ENCODE peak calls at places on chromosomes 3 and 15, in four cellular contexts. One of them, this sample, is unnamed.

GRCh38 chr15:59838900-59839299 is 149.8 kb upstream of the BNIP2 start:
- DNase-seq in MM.1S: no peak
- DNase-seq in cardiac muscle cell: no peak
- DNase-seq in mucosa of descending colon: no peak
- DNase-seq in this sample: no peak

GRCh38 chr3:142053244-142053643 is 96.1 kb downstream of the TFDP2 start:
- DNase-seq in mucosa of descending colon: no peak
- DNase-seq in cardiac muscle cell: no peak
- DNase-seq in MM.1S: no peak
- DNase-seq in this sample: no peak

GRCh38 chr15:32889189-32889588 is 171.4 kb downstream of the GREM1 start:
- DNase-seq in mucosa of descending colon: no peak
- DNase-seq in MM.1S: no peak
- DNase-seq in cardiac muscle cell: no peak
- DNase-seq in this sample: no peak

GRCh38 chr15:31379042-31379441 is 52.4 kb downstream of the KLF13 start:
- DNase-seq in MM.1S: no peak
- DNase-seq in mucosa of descending colon: no peak
- DNase-seq in cardiac muscle cell: no peak
- DNase-seq in this sample: no peak

GRCh38 chr3:43423142-43423541 is 136.8 kb downstream of the SNRK start:
- DNase-seq in cardiac muscle cell: no peak
- DNase-seq in mucosa of descending colon: no peak
- DNase-seq in MM.1S: no peak
- DNase-seq in this sample: peak; percentile 26

GRCh38 chr3:141949972-141950371 is 73.5 kb downstream of the ATP1B3 start:
- DNase-seq in cardiac muscle cell: no peak
- DNase-seq in MM.1S: no peak
- DNase-seq in mucosa of descending colon: no peak
- DNase-seq in this sample: no peak

GRCh38 chr15:31216210-31216911 is 110.3 kb upstream of the KLF13 start:
- DNase-seq in cardiac muscle cell: peak; percentile 47
- DNase-seq in mucosa of descending colon: peak; percentile 97
- DNase-seq in MM.1S: peak; percentile 74
- DNase-seq in this sample: peak; percentile 70

GRCh38 chr15:64845183-64845611 is 3.5 kb downstream of the PLEKHO2 start:
- DNase-seq in MM.1S: no peak
- DNase-seq in mucosa of descending colon: peak; percentile 45
- DNase-seq in cardiac muscle cell: no peak
- DNase-seq in this sample: peak; percentile 53

GRCh38 chr3:76038949-76039348 is 253.6 kb upstream of the ZNF717 start:
- DNase-seq in mucosa of descending colon: no peak
- DNase-seq in cardiac muscle cell: no peak
- DNase-seq in MM.1S: no peak
- DNase-seq in this sample: no peak

GRCh38 chr15:94745371-94745770 is 514.0 kb downstream of the MCTP2 start:
- DNase-seq in mucosa of descending colon: no peak
- DNase-seq in MM.1S: no peak
- DNase-seq in cardiac muscle cell: peak; percentile 41
- DNase-seq in this sample: no peak

GRCh38 chr15:35774653-35775052 is 228.7 kb upstream of the DPH6 start:
- DNase-seq in MM.1S: no peak
- DNase-seq in mucosa of descending colon: no peak
- DNase-seq in cardiac muscle cell: no peak
- DNase-seq in this sample: no peak

GRCh38 chr15:70907784-70908471 is 15.3 kb downstream of the LRRC49 start:
- DNase-seq in cardiac muscle cell: no peak
- DNase-seq in mucosa of descending colon: no peak
- DNase-seq in MM.1S: no peak
- DNase-seq in this sample: no peak
- TF ChIP-seq CTCF in cardiac muscle cell: no peak
- TF ChIP-seq CTCF in mucosa of descending colon: no peak
- TF ChIP-seq CTCF in MM.1S: peak; percentile 32
- TF ChIP-seq CTCF in this sample: peak; percentile 21

GRCh38 chr3:9420850-9421549 is 23.6 kb downstream of the SETD5 start:
- DNase-seq in cardiac muscle cell: no peak
- DNase-seq in MM.1S: no peak
- DNase-seq in mucosa of descending colon: no peak
- DNase-seq in this sample: peak; percentile 41

GRCh38 chr3:9428411-9428810 is 31.0 kb downstream of the SETD5 start:
- DNase-seq in cardiac muscle cell: no peak
- DNase-seq in mucosa of descending colon: no peak
- DNase-seq in MM.1S: no peak
- DNase-seq in this sample: no peak

GRCh38 chr3:9422712-9423424 is 25.5 kb downstream of the SETD5 start:
- DNase-seq in cardiac muscle cell: peak; percentile 77
- DNase-seq in mucosa of descending colon: peak; percentile 33
- DNase-seq in MM.1S: no peak
- DNase-seq in this sample: peak; percentile 99
- H3K4me3 ChIP-seq in cardiac muscle cell: no peak overlapping the region
- H3K4me3 ChIP-seq in mucosa of descending colon: no peak overlapping the region
- H3K4me3 ChIP-seq in MM.1S: no peak overlapping the region
- H3K4me3 ChIP-seq in this sample: no peak overlapping the region

DNA sequence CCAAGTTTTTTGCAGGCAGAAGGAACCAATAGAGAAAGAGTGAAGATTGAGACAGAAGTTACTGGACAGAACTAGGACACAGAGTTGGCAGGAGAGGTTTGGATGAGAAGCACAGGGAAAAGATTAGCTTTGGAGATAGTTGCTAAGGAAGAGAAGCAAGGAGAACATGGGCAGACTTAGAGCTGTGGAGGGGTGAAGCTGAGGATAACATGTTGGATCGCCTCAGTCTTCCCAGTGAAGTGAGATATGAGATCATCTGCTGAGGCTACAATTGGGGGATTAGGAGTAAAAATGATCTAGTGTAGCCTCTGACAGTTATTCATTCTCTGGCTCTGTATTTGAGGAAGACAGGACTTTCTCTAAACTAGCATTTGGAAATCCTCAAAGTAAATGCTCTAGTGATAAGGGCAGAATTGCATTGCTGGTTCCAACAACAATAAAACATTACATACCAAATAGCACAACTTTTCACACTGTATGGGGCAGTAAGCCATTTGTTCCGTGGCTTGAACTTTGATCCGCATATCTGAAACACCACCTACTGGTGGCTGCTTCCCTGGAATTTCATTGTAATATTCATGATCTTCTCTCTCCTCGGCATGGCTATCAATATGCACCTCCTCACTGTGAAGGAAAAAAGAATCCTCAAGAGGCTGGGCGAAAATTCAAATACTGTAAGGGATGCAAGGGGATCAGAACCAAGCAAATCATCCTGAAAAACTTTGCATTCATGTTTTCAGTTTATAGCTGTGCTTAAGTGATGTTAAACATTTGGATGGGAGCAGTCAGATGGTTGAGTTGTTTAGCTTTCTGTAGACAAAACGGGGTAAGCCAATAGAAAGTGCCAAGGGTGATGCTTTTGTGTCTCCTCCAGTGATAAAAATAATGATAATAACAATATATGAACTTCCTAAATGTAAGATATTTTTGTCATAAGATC is 22.2 kb upstream of the EID1 start:
- DNase-seq in MM.1S: no peak
- DNase-seq in mucosa of descending colon: no peak
- DNase-seq in cardiac muscle cell: peak; percentile 51
- DNase-seq in this sample: peak; percentile 72
- TF ChIP-seq CTCF in MM.1S: no peak
- TF ChIP-seq CTCF in mucosa of descending colon: peak; percentile 23
- TF ChIP-seq CTCF in cardiac muscle cell: peak; percentile 57
- TF ChIP-seq CTCF in this sample: peak; percentile 61

GRCh38 chr15:81289910-81290309 is 34.0 kb downstream of the STARD5 start:
- DNase-seq in MM.1S: no peak
- DNase-seq in mucosa of descending colon: no peak
- DNase-seq in cardiac muscle cell: no peak
- DNase-seq in this sample: no peak

GRCh38 chr15:81292516-81293001 is 31.4 kb downstream of the STARD5 start:
- DNase-seq in MM.1S: no peak
- DNase-seq in mucosa of descending colon: no peak
- DNase-seq in cardiac muscle cell: no peak
- DNase-seq in this sample: no peak

GRCh38 chr15:81294501-81294850 is 29.5 kb downstream of the STARD5 start:
- DNase-seq in MM.1S: no peak
- DNase-seq in cardiac muscle cell: no peak
- DNase-seq in mucosa of descending colon: no peak
- DNase-seq in this sample: no peak

GRCh38 chr15:81293728-81294500 is 30.0 kb downstream of the STARD5 start:
- DNase-seq in MM.1S: peak; percentile 84
- DNase-seq in cardiac muscle cell: no peak
- DNase-seq in mucosa of descending colon: peak; percentile 46
- DNase-seq in this sample: no peak

GRCh38 chr15:81291916-81292424 is 32.0 kb downstream of the STARD5 start:
- DNase-seq in MM.1S: no peak
- DNase-seq in mucosa of descending colon: no peak
- DNase-seq in cardiac muscle cell: no peak
- DNase-seq in this sample: no peak
- H3K4me3 ChIP-seq in MM.1S: no peak overlapping the region
- H3K4me3 ChIP-seq in mucosa of descending colon: no peak overlapping the region
- H3K4me3 ChIP-seq in cardiac muscle cell: no peak overlapping the region
- H3K4me3 ChIP-seq in this sample: no peak overlapping the region

GRCh38 chr3:39970982-39971381 is 161.6 kb downstream of the MYRIP start:
- DNase-seq in MM.1S: no peak
- DNase-seq in mucosa of descending colon: no peak
- DNase-seq in cardiac muscle cell: no peak
- DNase-seq in this sample: no peak

GRCh38 chr3:39972508-39972907 is 163.1 kb downstream of the MYRIP start:
- DNase-seq in cardiac muscle cell: no peak
- DNase-seq in MM.1S: no peak
- DNase-seq in mucosa of descending colon: no peak
- DNase-seq in this sample: no peak

GRCh38 chr3:39965997-39966396 is 156.6 kb downstream of the MYRIP start:
- DNase-seq in MM.1S: no peak
- DNase-seq in mucosa of descending colon: no peak
- DNase-seq in cardiac muscle cell: no peak
- DNase-seq in this sample: no peak

GRCh38 chr3:39977058-39977794 is 167.8 kb downstream of the MYRIP start:
- DNase-seq in mucosa of descending colon: no peak
- DNase-seq in MM.1S: no peak
- DNase-seq in cardiac muscle cell: no peak
- DNase-seq in this sample: no peak

GRCh38 chr3:39971450-39972081 is 162.2 kb downstream of the MYRIP start:
- DNase-seq in cardiac muscle cell: no peak
- DNase-seq in MM.1S: no peak
- DNase-seq in mucosa of descending colon: no peak
- DNase-seq in this sample: no peak
- TF ChIP-seq CTCF in cardiac muscle cell: no peak
- TF ChIP-seq CTCF in MM.1S: no peak
- TF ChIP-seq CTCF in mucosa of descending colon: no peak
- TF ChIP-seq CTCF in this sample: no peak

GRCh38 chr15:79089890-79090486 is 592 bp downstream of the RASGRF1 start:
- DNase-seq in cardiac muscle cell: no peak
- DNase-seq in MM.1S: no peak
- DNase-seq in mucosa of descending colon: no peak
- DNase-seq in this sample: no peak
- H3K4me3 ChIP-seq in cardiac muscle cell: peak overlapping the region; percentile 20
- H3K4me3 ChIP-seq in MM.1S: no peak overlapping the region
- H3K4me3 ChIP-seq in mucosa of descending colon: no peak overlapping the region
- H3K4me3 ChIP-seq in this sample: no peak overlapping the region

DNA sequence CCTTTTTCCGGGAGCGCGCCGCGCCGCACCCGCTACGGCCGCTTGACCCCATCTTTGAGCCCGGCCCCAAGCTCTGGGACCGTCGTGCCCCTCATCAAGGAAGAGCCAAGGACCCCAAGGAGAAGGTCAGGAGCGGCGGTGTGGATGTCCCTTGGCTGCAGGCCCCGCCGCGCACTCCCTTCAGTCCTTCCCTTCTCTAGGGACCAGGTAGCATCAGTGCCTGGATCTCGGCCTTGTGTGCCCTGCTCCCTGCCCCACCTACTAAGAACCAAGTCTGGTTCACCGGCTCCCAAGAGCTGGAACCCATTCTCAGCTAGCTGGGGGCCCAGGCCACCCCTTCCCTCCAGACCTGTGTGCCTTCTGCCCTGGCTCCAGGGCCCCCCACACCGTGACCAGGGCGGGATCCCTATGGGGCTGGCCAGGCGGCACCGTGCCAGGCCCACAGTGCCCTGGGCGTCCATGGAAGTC is 69.3 kb upstream of the CGNL1 start:
- DNase-seq in MM.1S: no peak
- DNase-seq in cardiac muscle cell: no peak
- DNase-seq in mucosa of descending colon: peak; percentile 63
- DNase-seq in this sample: no peak
- TF ChIP-seq CTCF in MM.1S: no peak
- TF ChIP-seq CTCF in cardiac muscle cell: no peak
- TF ChIP-seq CTCF in mucosa of descending colon: no peak
- TF ChIP-seq CTCF in this sample: no peak

DNA sequence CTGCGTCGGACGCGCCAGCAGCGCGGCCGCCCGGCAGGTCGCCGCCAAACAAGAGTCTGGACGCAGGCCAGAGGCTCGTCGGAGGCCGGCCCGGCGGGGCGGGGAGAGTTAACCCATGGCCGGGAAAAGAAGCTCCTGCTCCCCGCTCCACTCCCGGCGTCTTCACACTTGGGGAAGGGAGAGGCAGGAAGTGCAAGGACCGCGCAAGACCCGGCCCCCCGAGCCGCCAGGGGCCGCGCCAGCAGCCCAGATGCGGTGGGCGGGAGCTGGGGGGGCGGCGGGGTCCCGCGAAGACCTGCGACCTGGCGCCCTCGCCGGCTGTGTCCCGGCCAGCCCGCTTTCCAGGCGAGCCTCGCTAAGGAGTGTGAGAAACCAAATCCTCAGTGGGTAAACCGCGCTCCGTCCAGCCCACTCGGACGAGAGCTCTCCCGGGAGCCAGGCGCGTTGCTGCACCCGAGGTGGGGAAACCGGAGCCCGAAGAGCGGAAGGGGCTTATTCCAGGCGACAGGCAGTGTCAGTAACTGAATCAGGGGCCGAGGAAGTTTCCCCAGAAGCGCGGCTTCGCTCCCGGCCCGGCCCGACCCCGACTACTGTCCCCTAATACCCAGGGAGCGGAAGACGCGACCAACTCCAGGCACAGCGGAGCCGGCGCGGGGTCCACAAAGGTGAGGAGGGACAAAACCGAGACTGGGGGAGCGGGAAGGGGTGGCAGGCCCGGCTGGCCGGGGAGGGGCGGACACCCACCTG is 714 bp downstream of the ADAMTS7 start:
- DNase-seq in cardiac muscle cell: peak; percentile 77
- DNase-seq in MM.1S: no peak
- DNase-seq in mucosa of descending colon: peak; percentile 71
- DNase-seq in this sample: peak; percentile 47
- H3K4me3 ChIP-seq in cardiac muscle cell: peak overlapping the region; percentile 54
- H3K4me3 ChIP-seq in MM.1S: peak overlapping the region; percentile 60
- H3K4me3 ChIP-seq in mucosa of descending colon: peak overlapping the region; percentile 14
- H3K4me3 ChIP-seq in this sample: peak overlapping the region; percentile 65